ENCODE peak calls at places on chromosomes 3 and 15, in seven cellular contexts. O is mesenchymal stem cell, T is IMR-90, F is mesendoderm, K is neuronal stem cell, U is H1, S is trophoblast cell. I is an unnamed sample.

GRCh38 chr15:99967841-99968371 is 234.7 kb upstream of the LYSMD4 start:
- DNase-seq in O (no peak), T (no peak), F (no peak), K (no peak), U (no peak), S (no peak), I (no peak)

GRCh38 chr3:170321326-170322034 is 36.0 kb upstream of the SKIL start:
- DNase-seq in O (no peak), T (no peak), F (peak; percentile 24), K (no peak), U (no peak), S (peak; percentile 78), I (no peak)

GRCh38 chr15:91183630-91184029 is 83.6 kb downstream of the SV2B start:
- DNase-seq in O (no peak), T (no peak), F (no peak), K (no peak), U (no peak), S (no peak), I (no peak)

GRCh38 chr3:12782172-12782815 is 14.2 kb upstream of the CAND2 start:
- DNase-seq in O (peak; percentile 66), T (peak; percentile 75), F (peak; percentile 97), K (no peak), U (no peak), S (peak; percentile 40), I (peak; percentile 61)

GRCh38 chr3:46878796-46879436 is 1.4 kb downstream of the PTH1R start:
- DNase-seq in O (no peak), T (no peak), F (peak; percentile 75), K (peak; percentile 47), U (no peak), S (peak; percentile 92), I (no peak)

GRCh38 chr3:152574461-152575079 is 260.4 kb upstream of the P2RY1 start:
- DNase-seq in O (peak; percentile 65), T (peak; percentile 51), F (peak; percentile 68), K (peak; percentile 24), U (no peak), S (peak; percentile 42), I (no peak)

GRCh38 chr3:97793415-97794019 is 28.3 kb upstream of the CRYBG3 start:
- DNase-seq in O (peak; percentile 65), T (peak; percentile 64), F (peak; percentile 56), K (peak; percentile 23), U (no peak), S (peak; percentile 76), I (no peak)

GRCh38 chr3:78434801-78435200 is 1333.0 kb downstream of the ROBO1 start:
- DNase-seq in O (no peak), T (no peak), F (no peak), K (no peak), U (no peak), S (no peak), I (no peak)

GRCh38 chr3:50008931-50009330 is 69.0 kb downstream of the RBM6 start:
- DNase-seq in O (peak; percentile 15), T (peak; percentile 58), F (no peak), K (no peak), U (no peak), S (peak; percentile 77), I (no peak)

GRCh38 chr3:194386610-194387009 is 12.5 kb downstream of the GP5 start:
- DNase-seq in O (no peak), T (no peak), F (no peak), K (no peak), U (peak; percentile 24), S (no peak), I (no peak)

GRCh38 chr3:5218815-5219214 is 31.3 kb downstream of the EDEM1 start:
- DNase-seq in O (no peak), T (no peak), F (no peak), K (no peak), U (no peak), S (peak; percentile 85), I (no peak)

GRCh38 chr15:34621675-34622074 is 38.2 kb upstream of the GOLGA8B start:
- DNase-seq in O (no peak), T (peak; percentile 58), F (no peak), K (no peak), U (no peak), S (peak; percentile 16), I (no peak)

GRCh38 chr3:138468886-138469285 is 34.5 kb downstream of the ESYT3 start:
- DNase-seq in O (no peak), T (no peak), F (no peak), K (no peak), U (peak; percentile 29), S (no peak), I (peak; percentile 12)

GRCh38 chr3:157247391-157247790 is 87.4 kb upstream of the CCNL1 start:
- DNase-seq in O (no peak), T (no peak), F (no peak), K (no peak), U (no peak), S (no peak), I (no peak)

GRCh38 chr3:10732292-10732691 is 83.7 kb upstream of the SLC6A11 start:
- DNase-seq in O (no peak), T (no peak), F (no peak), K (no peak), U (no peak), S (no peak), I (no peak)

GRCh38 chr3:10738688-10739372 is 77.2 kb upstream of the SLC6A11 start:
- DNase-seq in O (peak; percentile 70), T (peak; percentile 58), F (peak; percentile 91), K (peak; percentile 81), U (peak; percentile 91), S (peak; percentile 84), I (peak; percentile 89)

GRCh38 chr3:10729439-10729838 is 86.6 kb upstream of the SLC6A11 start:
- DNase-seq in O (no peak), T (no peak), F (no peak), K (no peak), U (no peak), S (no peak), I (peak; percentile 4)

GRCh38 chr3:10737785-10738184 is 78.2 kb upstream of the SLC6A11 start:
- DNase-seq in O (no peak), T (no peak), F (no peak), K (no peak), U (no peak), S (no peak), I (no peak)

GRCh38 chr3:10733297-10733696 is 82.7 kb upstream of the SLC6A11 start:
- DNase-seq in O (no peak), T (no peak), F (no peak), K (no peak), U (no peak), S (no peak), I (no peak)
- H2AK5ac ChIP-seq in O (no peak overlapping the region), T (no peak overlapping the region), F (no peak overlapping the region), K (no peak overlapping the region), U (no peak overlapping the region), S (no peak overlapping the region), I (no peak overlapping the region)

DNA sequence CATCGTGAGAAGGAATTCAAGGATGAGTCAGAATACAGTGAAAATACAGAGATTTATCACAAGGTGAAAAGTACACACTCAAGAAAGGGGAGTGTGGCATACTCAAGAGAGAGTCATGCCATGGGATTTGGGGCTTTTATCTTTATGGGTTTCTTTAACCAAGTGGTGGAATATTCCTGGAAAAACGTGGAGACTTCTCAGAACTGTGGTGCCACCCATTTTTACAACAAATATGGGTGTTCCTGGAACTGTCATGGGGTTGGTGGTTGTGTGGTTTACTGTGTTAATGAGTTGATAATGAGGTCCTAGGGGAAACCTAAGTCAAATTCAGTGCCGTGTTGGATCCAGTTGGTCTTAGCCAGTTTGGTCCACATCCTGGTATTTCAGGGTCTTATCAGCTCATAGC is 497.2 kb downstream of the GABRG3 start:
- DNase-seq in O (no peak), T (no peak), F (no peak), K (no peak), U (no peak), S (no peak), I (no peak)
- H2AK5ac ChIP-seq in O (no peak overlapping the region), T (no peak overlapping the region), F (no peak overlapping the region), K (no peak overlapping the region), U (no peak overlapping the region), S (no peak overlapping the region), I (no peak overlapping the region)

GRCh38 chr3:167762296-167762695 is 26.8 kb downstream of the SERPINI1 start:
- DNase-seq in O (no peak), T (no peak), F (no peak), K (no peak), U (no peak), S (no peak), I (no peak)
- H2AK5ac ChIP-seq in O (no peak overlapping the region), T (no peak overlapping the region), F (no peak overlapping the region), K (no peak overlapping the region), U (no peak overlapping the region), S (no peak overlapping the region), I (no peak overlapping the region)

GRCh38 chr3:35777563-35777962 is 138.2 kb downstream of the ARPP21 start:
- DNase-seq in O (no peak), T (no peak), F (no peak), K (no peak), U (no peak), S (no peak), I (no peak)
- H2AK5ac ChIP-seq in O (no peak overlapping the region), T (no peak overlapping the region), F (no peak overlapping the region), K (no peak overlapping the region), U (no peak overlapping the region), S (no peak overlapping the region), I (no peak overlapping the region)

GRCh38 chr15:85133709-85134108 is 152.1 kb downstream of the PDE8A start:
- DNase-seq in O (no peak), T (no peak), F (no peak), K (no peak), U (no peak), S (no peak), I (no peak)

GRCh38 chr15:85128636-85129035 is 147.0 kb downstream of the PDE8A start:
- DNase-seq in O (no peak), T (no peak), F (no peak), K (no peak), U (no peak), S (no peak), I (no peak)

GRCh38 chr15:85137507-85138175 is 156.0 kb downstream of the PDE8A start:
- DNase-seq in O (peak; percentile 36), T (peak; percentile 6), F (peak; percentile 32), K (no peak), U (no peak), S (no peak), I (no peak)

GRCh38 chr15:85129881-85130280 is 148.2 kb downstream of the PDE8A start:
- DNase-seq in O (no peak), T (no peak), F (no peak), K (no peak), U (no peak), S (no peak), I (no peak)

GRCh38 chr15:85131915-85132314 is 150.3 kb downstream of the PDE8A start:
- DNase-seq in O (no peak), T (no peak), F (no peak), K (no peak), U (no peak), S (no peak), I (no peak)
- H2AK5ac ChIP-seq in O (no peak overlapping the region), T (no peak overlapping the region), F (no peak overlapping the region), K (no peak overlapping the region), U (no peak overlapping the region), S (no peak overlapping the region), I (no peak overlapping the region)

DNA sequence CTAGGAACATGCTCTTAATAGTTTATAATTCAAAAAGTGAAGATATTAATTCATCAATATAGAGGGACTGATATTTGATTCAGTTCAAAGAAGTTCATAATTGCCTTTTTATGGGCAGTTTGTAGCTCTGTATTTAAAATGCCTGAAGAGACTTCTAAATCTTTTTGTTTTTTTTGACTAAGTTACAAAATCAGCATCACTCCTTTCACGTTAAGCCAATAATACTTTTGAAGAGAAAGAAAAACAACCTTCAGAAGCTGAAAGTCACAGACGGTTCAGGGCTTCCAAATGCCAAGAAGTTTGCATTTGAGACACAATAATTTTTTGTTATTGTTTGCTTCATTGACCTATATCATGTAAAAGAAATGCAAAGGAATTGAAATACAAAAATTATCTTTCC is 394.6 kb upstream of the NR2F2 start:
- DNase-seq in O (no peak), T (no peak), F (no peak), K (no peak), U (no peak), S (no peak), I (no peak)
- H2AK5ac ChIP-seq in O (no peak overlapping the region), T (no peak overlapping the region), F (no peak overlapping the region), K (no peak overlapping the region), U (no peak overlapping the region), S (no peak overlapping the region), I (no peak overlapping the region)

I was measured in H9.